ENCODE peak calls at places on chromosomes 12 and 14, in five cellular contexts. J is stomach, M is adipocyte, O is mammary epithelial cell, U is colonic mucosa. V is an unnamed sample. For H3K36me3 and H3K4me1, the result is how much of the 10 kb centered on the place peaks cover.

GRCh38 chr12:69578283-69578682 is 7.0 kb upstream of the CCT2 start:
- DNase-seq in J (no peak), M (no peak), O (no peak), U (no peak), V (no peak)

GRCh38 chr14:54669759-54670630 is 103.1 kb downstream of the SAMD4A start:
- DNase-seq in J (no peak), M (peak), O (no peak), U (no peak), V (peak)

GRCh38 chr12:23626791-23627190 is 322.7 kb downstream of the SOX5 start:
- DNase-seq in J (no peak), M (no peak), O (no peak), U (no peak), V (no peak)

GRCh38 chr14:76307786-76308780 is 67.9 kb upstream of the ESRRB start:
- DNase-seq in J (no peak), M (no peak), O (no peak), U (no peak), V (no peak)

GRCh38 chr12:71878208-71878607 is 38.6 kb downstream of the TBC1D15 start:
- DNase-seq in J (no peak), M (no peak), O (no peak), U (no peak), V (no peak)

GRCh38 chr14:68079941-68080697 is 260.5 kb downstream of the RAD51B start:
- DNase-seq in J (no peak), M (no peak), O (no peak), U (no peak), V (no peak)

GRCh38 chr12:64814432-64814831 is 10.0 kb upstream of the TBC1D30 start:
- DNase-seq in J (no peak), M (no peak), O (no peak), U (no peak), V (no peak)

GRCh38 chr12:32679091-32679909 is at the start of gene DNM1L:
- DNase-seq in J (peak), M (peak), O (peak), U (peak), V (peak)

GRCh38 chr12:57983150-57983857 is 41.9 kb downstream of the ATP23 start:
- DNase-seq in J (no peak), M (peak), O (peak), U (peak), V (no peak)

GRCh38 chr12:56941299-56942017 is 7.2 kb upstream of the SDR9C7 start:
- DNase-seq in J (no peak), M (peak), O (peak), U (no peak), V (peak)

GRCh38 chr12:111056618-111057521 is 136.5 kb upstream of the MYL2 start:
- DNase-seq in J (no peak), M (no peak), O (no peak), U (no peak), V (peak)

GRCh38 chr14:99996951-99997571 is 68.2 kb upstream of the EVL start:
- DNase-seq in J (no peak), M (peak), O (peak), U (no peak), V (peak)

GRCh38 chr14:29927596-29928341 is at the start of gene PRKD1:
- DNase-seq in J (peak), M (peak), O (peak), U (peak), V (peak)

GRCh38 chr14:75614179-75614578 is 35.8 kb downstream of the FLVCR2 start:
- DNase-seq in J (no peak), M (no peak), O (no peak), U (no peak), V (no peak)

DNA sequence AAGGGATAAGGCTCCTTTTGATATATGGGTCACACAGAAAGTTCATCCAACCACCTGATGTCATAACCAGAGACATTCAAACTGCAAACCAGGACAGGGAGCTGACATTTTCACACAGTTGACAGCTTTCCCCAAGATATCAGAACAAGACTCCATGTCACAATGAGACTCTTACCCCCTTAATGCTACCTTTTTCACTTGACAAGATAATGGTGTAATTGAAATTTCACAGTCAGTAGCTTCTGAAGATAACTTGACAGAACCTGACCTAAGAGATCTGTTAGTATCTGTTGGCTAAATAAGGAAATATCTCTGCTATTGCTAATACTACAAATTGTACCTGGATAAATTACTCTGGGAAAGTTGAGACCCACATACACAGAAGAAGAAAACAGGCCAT is 187.3 kb downstream of the C12orf50 start:
- DNase-seq in J (no peak), M (no peak), O (no peak), U (no peak), V (no peak)
- H3K36me3 ChIP-seq in J (under half), M (under half), O (under half), U (under half), V (under half)

GRCh38 chr14:104680806-104681688 is 8.4 kb upstream of the INF2 start:
- DNase-seq in J (peak), M (peak), O (peak), U (peak), V (no peak)

GRCh38 chr14:104680056-104680805 is 9.2 kb upstream of the INF2 start:
- DNase-seq in J (peak), M (peak), O (peak), U (peak), V (no peak)

GRCh38 chr14:104677506-104678332 is 11.7 kb upstream of the INF2 start:
- DNase-seq in J (peak), M (peak), O (peak), U (peak), V (no peak)

GRCh38 chr14:104678346-104678745 is 11.1 kb upstream of the INF2 start:
- DNase-seq in J (no peak), M (peak), O (no peak), U (peak), V (no peak)

DNA sequence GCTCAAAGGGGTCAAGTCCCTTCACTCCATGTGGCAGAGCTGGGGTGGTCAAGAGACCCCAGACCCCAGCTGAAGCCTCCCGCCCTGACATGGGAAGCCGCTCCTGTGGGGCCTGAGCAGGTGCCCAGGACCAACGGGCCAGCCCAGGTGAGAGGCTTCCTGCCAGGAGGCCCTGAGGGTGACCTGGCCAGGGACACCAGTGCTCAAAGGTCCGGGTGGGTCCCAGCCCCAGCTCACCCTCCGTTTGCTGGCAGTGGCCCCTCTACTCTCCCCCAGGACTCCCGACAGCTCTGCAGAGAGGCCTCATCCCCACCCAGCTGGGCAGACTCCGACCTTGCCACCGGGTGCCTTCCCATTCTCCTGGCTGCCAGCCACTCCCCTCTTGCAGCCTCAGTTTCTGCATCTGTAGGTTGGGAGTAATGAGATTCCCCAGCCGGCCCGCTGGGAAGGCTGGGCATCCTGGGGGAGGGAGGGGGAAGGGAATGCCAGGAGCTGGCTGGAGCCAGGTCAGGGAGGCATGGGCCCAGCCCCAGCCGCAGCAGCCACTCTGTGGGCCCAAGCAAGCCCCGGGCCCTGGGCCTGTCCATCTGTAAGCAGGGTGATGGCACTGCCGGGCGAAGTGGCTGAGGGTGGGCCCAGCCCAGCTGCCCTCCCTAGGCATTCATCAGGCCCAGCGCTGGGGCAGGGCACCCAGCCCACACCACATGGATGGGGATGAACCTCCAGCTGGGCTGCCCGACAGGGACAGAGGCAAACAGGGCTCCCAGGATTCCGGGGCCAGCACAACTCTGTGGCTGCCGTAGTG is 10.3 kb upstream of the INF2 start:
- DNase-seq in J (no peak), M (no peak), O (no peak), U (peak), V (no peak)
- H3K4me1 ChIP-seq in J (half or more), M (under half), O (half or more), U (under half), V (under half)

GRCh38 chr12:53012928-53013327 is 6.7 kb downstream of the EIF4B start:
- DNase-seq in J (no peak), M (no peak), O (no peak), U (no peak), V (no peak)
- H3K36me3 ChIP-seq in J (under half), M (under half), O (under half), U (under half), V (half or more)

GRCh38 chr14:69392481-69392880 is 5.6 kb downstream of the ERH start:
- DNase-seq in J (no peak), M (no peak), O (no peak), U (no peak), V (no peak)
- H3K4me1 ChIP-seq in J (half or more), M (under half), O (under half), U (under half), V (under half)

DNA sequence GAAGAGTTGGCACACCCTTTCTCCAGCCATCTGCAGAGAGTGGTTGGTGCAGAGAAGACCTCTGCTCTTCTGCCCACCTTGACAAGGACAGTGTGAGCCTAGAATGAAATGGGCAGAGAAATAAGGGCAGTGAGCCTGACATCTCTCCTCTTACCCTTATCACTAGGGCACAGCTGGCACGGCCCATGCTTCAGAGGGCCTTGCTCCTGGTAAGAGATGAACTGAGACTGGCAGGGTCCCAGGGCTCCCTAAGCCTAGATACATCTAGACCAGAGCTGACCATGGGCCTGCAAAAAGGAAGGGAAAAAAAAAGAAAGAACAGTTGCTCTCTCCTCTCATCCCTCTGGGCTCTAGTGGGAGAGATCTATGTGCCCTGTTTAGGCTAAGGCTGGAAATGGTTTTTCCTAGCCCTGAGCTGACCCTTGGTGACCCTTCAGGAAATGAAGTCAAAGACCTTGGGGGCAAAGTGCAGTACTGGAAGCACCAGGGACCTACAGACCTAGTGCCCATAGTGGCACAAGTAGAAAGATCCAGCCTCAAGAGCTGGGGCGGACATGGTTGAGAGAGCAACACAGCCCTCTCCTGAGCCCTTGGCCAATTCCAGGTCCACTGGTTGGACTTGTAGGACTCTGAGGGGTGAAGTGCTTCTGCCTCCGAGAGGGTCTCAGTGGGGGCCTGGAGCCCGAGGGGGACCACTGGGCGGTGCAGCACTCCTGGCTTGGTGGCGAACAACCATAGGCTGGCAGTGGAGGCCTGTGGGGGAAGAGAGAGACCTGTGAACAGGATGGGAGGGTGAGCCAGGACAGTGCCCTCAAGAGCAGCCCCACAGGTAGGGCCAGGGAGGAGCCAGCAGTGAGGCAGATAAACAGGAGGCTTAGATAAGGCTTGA is 22.0 kb downstream of the PRPF40B start:
- DNase-seq in J (no peak), M (no peak), O (no peak), U (no peak), V (no peak)
- H3K36me3 ChIP-seq in J (half or more), M (half or more), O (under half), U (under half), V (under half)

GRCh38 chr14:31388687-31389413 is 31.5 kb downstream of the HEATR5A start:
- DNase-seq in J (no peak), M (no peak), O (no peak), U (no peak), V (no peak)
- H3K4me1 ChIP-seq in J (under half), M (under half), O (under half), U (under half), V (under half)

GRCh38 chr14:51039285-51039684 is 55.6 kb downstream of the TRIM9 start:
- DNase-seq in J (no peak), M (no peak), O (no peak), U (no peak), V (no peak)
- H3K36me3 ChIP-seq in J (under half), M (under half), O (under half), U (under half), V (under half)

GRCh38 chr14:56290195-56290594 is 172.0 kb downstream of the PELI2 start:
- DNase-seq in J (no peak), M (no peak), O (no peak), U (no peak), V (no peak)

GRCh38 chr14:56293506-56293905 is 175.3 kb downstream of the PELI2 start:
- DNase-seq in J (no peak), M (no peak), O (no peak), U (no peak), V (no peak)

GRCh38 chr14:56294125-56294524 is 175.9 kb downstream of the PELI2 start:
- DNase-seq in J (no peak), M (no peak), O (no peak), U (no peak), V (no peak)

GRCh38 chr14:56284641-56285040 is 166.4 kb downstream of the PELI2 start:
- DNase-seq in J (no peak), M (no peak), O (no peak), U (no peak), V (no peak)

GRCh38 chr14:56289155-56289554 is 170.9 kb downstream of the PELI2 start:
- DNase-seq in J (no peak), M (no peak), O (no peak), U (no peak), V (no peak)
- H3K4me1 ChIP-seq in J (under half), M (under half), O (under half), U (under half), V (under half)

V was measured in RWPE2.